ENCODE peak calls at places on chromosomes 4 and X, in ten cellular contexts. W is stomach, R is Peyer's patch, A is uterus, N is A549, J is esophagus muscularis mucosa, X is breast epithelium, O is HCT116, V is suprapubic skin, G is spleen. B is an unnamed sample. For H3K4me1, the result is how much of the 10 kb centered on the place peaks cover.

GRCh38 chrX:56943264-56943663 is 52.1 kb downstream of the SPIN3 start:
- DNase-seq in N (no peak), X (no peak), O (no peak), G (no peak), A (no peak), W (no peak), J (no peak), R (no peak), V (no peak), B (no peak)

GRCh38 chr4:26151615-26152014 is 169.2 kb upstream of the RBPJ start:
- DNase-seq in N (no peak), O (no peak), J (no peak), R (no peak), G (no peak), X (no peak), A (peak), V (no peak), W (no peak), B (no peak)

GRCh38 chr4:6322761-6323566 is 53.3 kb downstream of the WFS1 start:
- DNase-seq in N (no peak), J (no peak), W (no peak), O (no peak), G (no peak), R (no peak), V (no peak), A (no peak), X (no peak), B (no peak)

GRCh38 chr4:54992266-54992665 is 133.1 kb downstream of the KDR start:
- DNase-seq in A (no peak), W (no peak), V (no peak), X (no peak), R (no peak), O (no peak), G (no peak), J (no peak), N (no peak), B (no peak)

GRCh38 chrX:101462892-101463291 is 22.4 kb upstream of the ARMCX4 start:
- DNase-seq in J (no peak), O (peak), A (no peak), X (no peak), W (no peak), G (no peak), V (no peak), R (no peak), N (peak), B (no peak)

GRCh38 chrX:139720136-139720535 is 12.2 kb upstream of the MCF2 start:
- DNase-seq in V (no peak), X (no peak), J (no peak), N (peak), O (no peak), W (no peak), A (no peak), G (no peak), R (no peak), B (no peak)

GRCh38 chr4:181964731-181965130 is 278.5 kb upstream of the TENM3 start:
- DNase-seq in V (no peak), N (no peak), J (no peak), O (no peak), R (no peak), W (no peak), A (no peak), G (no peak), X (no peak), B (no peak)

GRCh38 chr4:155179216-155179615 is 29.2 kb upstream of the NPY2R start:
- DNase-seq in W (no peak), G (no peak), R (no peak), X (no peak), O (peak), J (no peak), A (no peak), V (no peak), N (no peak), B (no peak)

GRCh38 chr4:113446019-113446418 is 315.5 kb downstream of the CAMK2D start:
- DNase-seq in J (no peak), N (no peak), R (no peak), X (no peak), V (no peak), O (peak), G (no peak), W (no peak), A (no peak), B (no peak)

GRCh38 chrX:19673334-19674040 is 158.2 kb upstream of the MAP3K15 start:
- DNase-seq in O (peak), V (no peak), W (peak), N (peak), J (no peak), A (peak), G (no peak), R (peak), X (no peak), B (no peak)

GRCh38 chr4:81454498-81454897 is 17.2 kb downstream of the RASGEF1B start:
- DNase-seq in R (peak), X (no peak), G (no peak), A (no peak), V (no peak), N (no peak), O (no peak), W (no peak), J (no peak), B (no peak)

GRCh38 chr4:105451346-105451745 is 22.5 kb downstream of the PPA2 start:
- DNase-seq in O (no peak), R (no peak), X (no peak), V (no peak), W (no peak), A (no peak), G (no peak), J (no peak), N (no peak), B (no peak)

GRCh38 chrX:8424941-8425340 is 39.7 kb upstream of the VCX3B start:
- DNase-seq in W (no peak), A (no peak), R (no peak), G (no peak), N (no peak), V (no peak), J (no peak), X (no peak), O (no peak), B (no peak)

GRCh38 chrX:129115104-129115503 is 408.2 kb downstream of the SMARCA1 start:
- DNase-seq in O (peak), G (no peak), V (no peak), X (no peak), A (no peak), J (no peak), N (peak), R (peak), W (no peak), B (no peak)

GRCh38 chr4:159199827-159200226 is 96.9 kb downstream of the RAPGEF2 start:
- DNase-seq in A (no peak), R (no peak), X (no peak), W (no peak), J (no peak), O (no peak), G (no peak), N (no peak), V (no peak), B (no peak)

GRCh38 chr4:139184129-139184528 is 7.1 kb upstream of the ELF2 start:
- DNase-seq in V (no peak), N (no peak), J (no peak), X (no peak), R (no peak), O (no peak), G (no peak), A (no peak), W (no peak), B (no peak)

GRCh38 chr4:180310616-180311015 is 1932.6 kb upstream of the TENM3 start:
- DNase-seq in A (no peak), V (no peak), N (no peak), O (no peak), G (no peak), J (no peak), W (no peak), R (no peak), X (no peak), B (no peak)

GRCh38 chr4:87677731-87678130 is 27.7 kb downstream of the DMP1 start:
- DNase-seq in A (peak), W (no peak), G (no peak), J (no peak), O (no peak), V (no peak), X (peak), N (no peak), R (no peak), B (no peak)

GRCh38 chr4:28883211-28883610 is 1837.0 kb upstream of the PCDH7 start:
- DNase-seq in R (no peak), A (no peak), O (no peak), J (no peak), V (no peak), W (no peak), G (no peak), N (no peak), X (no peak), B (no peak)

GRCh38 chr4:65046496-65047101 is 623.7 kb downstream of the EPHA5 start:
- DNase-seq in J (no peak), O (no peak), V (no peak), W (no peak), A (peak), X (no peak), N (no peak), G (no peak), R (no peak), B (no peak)

GRCh38 chr4:52982246-52982950 is 120.3 kb downstream of the RASL11B start:
- DNase-seq in V (no peak), O (peak), W (no peak), A (no peak), X (no peak), G (no peak), J (no peak), R (no peak), N (peak), B (no peak)

GRCh38 chr4:152920768-152921167 is 15.4 kb upstream of the FHDC1 start:
- DNase-seq in W (no peak), R (no peak), G (no peak), O (peak), V (no peak), J (no peak), X (no peak), A (no peak), N (no peak), B (no peak)

GRCh38 chrX:116111497-116111896 is 59.0 kb upstream of the AGTR2 start:
- DNase-seq in V (no peak), R (no peak), N (no peak), G (no peak), O (no peak), A (no peak), J (no peak), W (no peak), X (no peak), B (no peak)

GRCh38 chr4:168683595-168683994 is 186.7 kb downstream of the PALLD start:
- DNase-seq in J (no peak), G (no peak), A (no peak), O (no peak), R (no peak), N (no peak), X (no peak), V (no peak), W (no peak), B (no peak)

GRCh38 chr4:80335554-80336358 is at the start of gene CFAP299:
- DNase-seq in A (peak), R (peak), G (peak), V (peak), W (peak), O (peak), X (peak), J (no peak), N (peak), B (peak)

GRCh38 chr4:122874194-122874593 is 47.6 kb downstream of the FGF2 start:
- DNase-seq in G (no peak), N (no peak), J (no peak), O (no peak), R (no peak), V (no peak), W (no peak), A (no peak), X (no peak), B (no peak)

GRCh38 chrX:109590176-109590575 is 34.8 kb downstream of the KCNE5 start:
- DNase-seq in A (no peak), R (no peak), G (no peak), X (no peak), J (no peak), W (no peak), N (no peak), V (no peak), O (no peak), B (no peak)

GRCh38 chrX:45727761-45728160 is 527.1 kb upstream of the DIPK2B start:
- DNase-seq in W (no peak), V (no peak), N (no peak), X (no peak), A (no peak), O (no peak), J (no peak), R (no peak), G (no peak), B (no peak)

GRCh38 chrX:41421071-41421729 is 25.9 kb upstream of the NYX start:
- DNase-seq in A (no peak), R (no peak), O (no peak), N (no peak), V (no peak), J (no peak), W (no peak), G (no peak), X (no peak), B (no peak)

GRCh38 chr4:16897991-16898827 is at the start of gene LDB2:
- DNase-seq in X (peak), G (no peak), J (no peak), W (peak), V (peak), N (no peak), A (peak), R (peak), O (no peak), B (peak)

DNA sequence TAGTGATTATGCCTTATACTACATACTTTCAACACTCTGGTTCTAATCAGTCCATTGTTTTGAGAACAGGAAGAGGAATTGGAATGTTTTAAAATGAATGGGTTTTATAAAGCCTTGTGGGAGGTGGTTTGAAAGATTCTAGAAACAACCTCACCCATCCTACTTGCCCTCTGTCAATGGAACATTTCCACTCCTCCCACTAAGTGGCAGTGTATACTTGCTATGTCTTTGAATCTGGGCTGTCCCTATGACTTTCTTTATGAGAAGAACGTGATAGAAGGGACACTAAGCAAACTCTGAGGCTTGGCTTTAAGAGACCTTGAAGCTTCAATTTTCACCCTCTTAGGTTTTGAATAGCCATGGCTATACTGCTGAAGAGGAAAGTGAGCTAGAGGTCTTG is 611.2 kb downstream of the PPP4R3C start:
- DNase-seq in J (no peak), V (no peak), W (no peak), N (no peak), X (no peak), R (no peak), G (no peak), O (peak), A (no peak), B (no peak)
- TF ChIP-seq CTCF in J (no peak), V (no peak), W (no peak), N (no peak), X (no peak), R (no peak), G (no peak), O (peak), A (no peak), B (no peak)

GRCh38 chrX:15674514-15674898 is 9.9 kb upstream of the CLTRN start:
- DNase-seq in O (peak), W (peak), N (peak), X (peak), J (peak), R (peak), G (peak), V (peak), A (peak), B (peak)
- TF ChIP-seq POLR2A in O (peak), W (no peak), N (peak), X (no peak), J (no peak), R (no peak), G (no peak), V (no peak), A (no peak), B (no peak)

GRCh38 chr4:173365359-173365996 is 5.3 kb upstream of the SAP30 start:
- DNase-seq in N (no peak), R (no peak), O (no peak), W (no peak), G (no peak), A (no peak), V (no peak), X (no peak), J (no peak), B (no peak)
- H3K4me1 ChIP-seq in N (under half), R (under half), O (under half), W (under half), G (under half), A (under half), V (under half), X (under half), J (under half), B (under half)

DNA sequence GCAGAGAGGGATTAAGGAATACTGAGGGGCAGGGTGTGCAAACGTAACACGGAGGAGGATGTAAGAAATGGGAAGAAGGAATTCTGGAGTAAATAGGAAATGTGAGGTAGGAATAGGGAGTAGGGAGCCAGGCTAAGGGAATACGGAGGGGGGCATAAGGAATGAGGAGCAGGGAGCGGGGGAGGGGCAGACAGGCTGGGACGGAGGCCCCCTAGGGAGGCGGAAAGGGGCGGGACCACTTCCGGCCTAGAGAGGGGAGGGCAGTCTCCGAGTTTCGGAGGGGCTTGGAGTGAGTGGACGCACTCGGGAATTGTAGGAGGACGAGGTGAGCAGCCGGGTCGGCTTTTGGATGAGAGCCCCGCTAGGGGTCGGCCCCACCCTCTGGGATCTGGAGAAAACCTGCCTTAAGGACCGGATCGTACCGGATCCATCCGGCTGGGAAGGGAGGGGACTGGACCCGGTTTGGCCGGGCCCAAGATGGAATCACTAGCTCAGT is 612 bp downstream of the MAGED2 start:
- DNase-seq in X (peak), J (no peak), V (peak), W (peak), A (peak), G (peak), R (peak), N (peak), O (peak), B (peak)
- TF ChIP-seq CTCF in X (no peak), J (no peak), V (no peak), W (no peak), A (no peak), G (no peak), R (no peak), N (no peak), O (no peak), B (no peak)

GRCh38 chr4:3007724-3008123 is 44.4 kb downstream of the GRK4 start:
- DNase-seq in X (no peak), A (no peak), R (no peak), O (no peak), N (no peak), G (no peak), W (no peak), V (no peak), J (no peak), B (no peak)

GRCh38 chr4:3010577-3010976 is 47.2 kb downstream of the GRK4 start:
- DNase-seq in O (no peak), G (no peak), X (no peak), J (no peak), N (no peak), V (no peak), W (no peak), R (no peak), A (no peak), B (no peak)

GRCh38 chr4:3011456-3012220 is 48.3 kb downstream of the GRK4 start:
- DNase-seq in X (no peak), O (no peak), J (no peak), G (no peak), A (no peak), W (no peak), N (no peak), V (peak), R (no peak), B (no peak)

GRCh38 chr4:3010998-3011397 is 47.6 kb downstream of the GRK4 start:
- DNase-seq in J (no peak), R (no peak), W (no peak), O (no peak), X (no peak), G (no peak), A (peak), N (no peak), V (peak), B (no peak)

DNA sequence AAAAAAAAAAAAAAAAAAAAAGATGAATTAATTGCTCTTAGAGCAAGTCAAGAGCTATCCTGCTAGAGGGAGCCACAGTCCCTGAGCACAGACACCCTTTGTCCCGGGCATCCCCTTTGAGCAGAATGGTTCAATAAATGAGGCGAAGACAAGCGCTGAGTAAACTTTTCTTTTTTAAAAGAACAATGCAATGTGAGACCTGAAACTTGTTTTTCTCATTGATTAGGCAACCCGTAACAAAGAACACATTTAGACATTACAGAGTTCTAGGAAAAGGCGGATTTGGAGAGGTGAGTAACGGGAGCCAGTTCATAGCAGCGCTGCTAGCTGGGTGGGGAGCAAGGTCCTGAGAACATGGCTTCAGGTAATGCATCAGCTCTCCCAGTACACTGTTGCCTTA is 46.1 kb downstream of the GRK4 start:
- DNase-seq in R (no peak), G (no peak), V (peak), J (no peak), O (peak), N (peak), A (no peak), W (no peak), X (no peak), B (no peak)
- TF ChIP-seq POLR2A in R (no peak), G (no peak), V (no peak), J (no peak), O (no peak), N (no peak), A (no peak), W (no peak), X (no peak), B (no peak)